ENCODE peak calls at places on chromosome 15, in seven cellular contexts. U, I, O, X, P, L and N are unnamed samples.

GRCh38 chr15:89808160-89808870 is 6.3 kb downstream of the ANPEP start:
- DNase-seq in U (no peak), I (no peak), O (no peak), X (no peak), P (no peak), L (no peak), N (no peak)

GRCh38 chr15:29538110-29538509 is 268.5 kb upstream of the NSMCE3 start:
- DNase-seq in U (no peak), I (no peak), O (no peak), X (no peak), P (no peak), L (peak; percentile 52), N (no peak)

GRCh38 chr15:57872281-57873010 is 165.9 kb downstream of the POLR2M start:
- DNase-seq in U (no peak), I (no peak), O (no peak), X (no peak), P (no peak), L (no peak), N (no peak)

GRCh38 chr15:94324117-94324826 is 92.9 kb downstream of the MCTP2 start:
- DNase-seq in U (peak; percentile 59), I (peak; percentile 58), O (peak; percentile 59), X (peak; percentile 10), P (peak; percentile 28), L (peak; percentile 71), N (peak; percentile 15)

GRCh38 chr15:96323250-96324162 is 7.0 kb upstream of the NR2F2 start:
- DNase-seq in U (no peak), I (no peak), O (no peak), X (no peak), P (no peak), L (no peak), N (no peak)

GRCh38 chr15:71109130-71109529 is 6.1 kb upstream of the THSD4 start:
- DNase-seq in U (no peak), I (no peak), O (no peak), X (no peak), P (no peak), L (no peak), N (no peak)

GRCh38 chr15:62607643-62608042 is 434.9 kb upstream of the TPM1 start:
- DNase-seq in U (no peak), I (no peak), O (no peak), X (no peak), P (no peak), L (no peak), N (no peak)

GRCh38 chr15:90836296-90836871 is 32.0 kb upstream of the FURIN start:
- DNase-seq in U (no peak), I (no peak), O (no peak), X (peak; percentile 28), P (no peak), L (peak; percentile 31), N (no peak)